ENCODE peak calls at places on chromosome 18, in ten cellular contexts. V is GM12892, K is HCT116, I is spleen, Z is HL-60, N is Panc1, J is H1, M is K562, U is transverse colon, E is sigmoid colon. O is an unnamed sample.

GRCh38 chr18:44609210-44609941 is 71.3 kb upstream of the SETBP1 start:
- DNase-seq in K (no peak), I (no peak), J (no peak), V (no peak), U (no peak), Z (no peak), E (no peak), N (no peak), M (no peak), O (no peak)

GRCh38 chr18:24600076-24600654 is 139.7 kb downstream of the HRH4 start:
- DNase-seq in I (no peak), K (peak; percentile 27), Z (no peak), E (no peak), V (peak; percentile 2), M (peak; percentile 28), J (no peak), N (no peak), U (no peak), O (no peak)

GRCh38 chr18:13454363-13455150 is 236.0 kb downstream of the LDLRAD4 start:
- DNase-seq in M (no peak), U (no peak), K (no peak), J (no peak), E (no peak), I (no peak), Z (no peak), V (no peak), N (no peak), O (no peak)

GRCh38 chr18:36460854-36461253 is 163.3 kb downstream of the FHOD3 start:
- DNase-seq in I (no peak), Z (no peak), U (no peak), E (no peak), K (no peak), J (no peak), N (no peak), V (no peak), M (no peak), O (peak; percentile 52)

GRCh38 chr18:49243391-49243790 is 217.1 kb downstream of the DYM start:
- DNase-seq in N (no peak), M (no peak), E (no peak), K (no peak), V (no peak), I (no peak), U (no peak), Z (no peak), J (no peak), O (no peak)

GRCh38 chr18:47050468-47050867 is 15.0 kb upstream of the ELOA2 start:
- DNase-seq in M (peak; percentile 11), I (no peak), U (no peak), E (no peak), Z (peak; percentile 2), J (no peak), N (peak; percentile 20), V (no peak), K (peak; percentile 54), O (no peak)

GRCh38 chr18:23528580-23529472 is 25.5 kb downstream of the RMC1 start:
- DNase-seq in Z (peak; percentile 67), E (peak; percentile 77), I (no peak), N (no peak), U (peak; percentile 21), J (no peak), V (no peak), K (no peak), M (peak; percentile 75), O (peak; percentile 91)

GRCh38 chr18:49521251-49521650 is 34.2 kb upstream of the C18orf32 start:
- DNase-seq in N (no peak), J (no peak), U (no peak), E (peak; percentile 19), M (no peak), V (no peak), I (peak; percentile 10), K (peak; percentile 32), Z (no peak), O (no peak)

GRCh38 chr18:67417864-67418523 is 98.5 kb downstream of the DSEL start:
- DNase-seq in K (no peak), I (no peak), Z (no peak), V (no peak), E (no peak), U (no peak), N (no peak), M (no peak), J (no peak), O (no peak)

GRCh38 chr18:79064228-79064627 is 5.0 kb upstream of the ATP9B start:
- DNase-seq in E (no peak), N (no peak), U (no peak), M (no peak), I (no peak), Z (no peak), J (no peak), V (no peak), K (no peak), O (no peak)

GRCh38 chr18:32771169-32771751 is 1.6 kb downstream of the KLHL14 start:
- DNase-seq in N (no peak), K (no peak), M (no peak), U (no peak), E (no peak), Z (no peak), I (peak; percentile 84), J (no peak), V (peak; percentile 30), O (no peak)

DNA sequence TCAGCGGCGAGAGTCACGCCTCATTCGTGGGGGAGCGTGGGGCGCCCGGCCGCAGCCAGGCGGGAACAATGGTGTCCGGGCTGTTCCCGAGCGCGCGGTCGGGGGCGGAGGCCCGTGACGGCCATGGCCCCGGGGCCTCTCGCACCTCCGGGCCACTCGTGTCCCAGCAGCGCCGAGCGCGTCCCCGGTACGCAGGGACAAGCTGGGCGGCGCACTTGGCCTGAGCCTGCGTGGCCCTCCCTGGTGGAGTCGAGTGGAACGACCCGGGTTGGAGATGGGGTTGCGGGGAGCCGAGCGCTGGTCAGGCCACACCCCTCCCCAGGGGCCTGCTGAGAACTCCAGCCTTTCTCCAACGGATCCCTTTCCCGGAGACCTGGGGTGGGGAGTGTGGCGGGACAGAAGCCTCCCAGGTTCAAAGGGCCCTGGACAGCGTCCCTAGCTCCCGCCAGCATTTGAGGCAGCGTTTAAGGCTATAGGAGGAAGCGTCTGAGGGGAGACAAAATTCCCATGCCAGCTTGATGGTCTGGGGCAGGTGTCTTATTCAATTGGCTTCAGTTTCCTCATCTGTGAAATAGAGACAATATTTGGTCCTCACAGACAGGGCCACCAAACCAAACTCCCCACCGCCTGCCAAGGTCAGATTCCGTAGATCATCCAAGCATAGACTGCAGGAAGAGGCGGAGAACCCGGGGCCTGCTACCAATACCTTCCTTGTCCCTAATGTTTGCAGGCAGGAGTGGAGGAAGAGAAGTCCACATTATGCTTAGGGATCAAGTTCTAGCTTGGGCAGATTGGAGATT is 545 bp downstream of the CNDP2 start:
- DNase-seq in J (no peak), V (no peak), U (peak; percentile 70), Z (no peak), N (no peak), I (no peak), E (peak; percentile 85), M (no peak), K (peak; percentile 26), O (no peak)
- TF ChIP-seq POLR2AphosphoS5 in J (no peak), V (no peak), U (no peak), Z (no peak), N (no peak), I (no peak), E (no peak), M (no peak), K (no peak), O (no peak)

GRCh38 chr18:48133675-48134251 is 203.3 kb upstream of the SMAD2 start:
- DNase-seq in K (no peak), M (no peak), I (peak; percentile 37), U (peak; percentile 67), E (no peak), Z (no peak), V (no peak), N (no peak), J (no peak), O (no peak)
- TF ChIP-seq POLR2AphosphoS5 in K (no peak), M (no peak), I (no peak), U (no peak), E (no peak), Z (no peak), V (no peak), N (no peak), J (no peak), O (peak; percentile 86)

DNA sequence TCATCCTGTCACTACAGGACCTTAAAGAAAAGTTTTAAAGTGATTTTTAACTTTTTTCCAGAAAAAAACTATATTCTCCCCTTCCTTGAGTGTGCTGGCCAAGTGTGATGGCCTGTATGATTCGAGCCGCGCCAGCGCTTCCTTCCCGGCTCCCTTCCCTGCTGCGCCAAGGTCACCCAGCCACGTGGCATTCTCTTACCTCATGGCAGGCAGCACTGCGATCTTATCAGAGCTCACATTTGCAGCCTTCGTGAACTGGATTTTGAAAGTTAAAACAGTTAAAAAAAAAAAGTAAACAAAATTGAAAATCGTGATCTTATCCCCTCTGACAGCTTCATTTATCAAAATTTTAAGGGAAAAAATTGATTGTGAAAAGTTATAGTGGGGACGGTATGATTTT is 279.8 kb downstream of the PTGR3 start:
- DNase-seq in V (no peak), N (no peak), K (no peak), E (no peak), Z (no peak), I (peak; percentile 78), M (no peak), J (no peak), U (no peak), O (no peak)
- TF ChIP-seq POLR2AphosphoS5 in V (no peak), N (no peak), K (no peak), E (no peak), Z (no peak), I (peak; percentile 43), M (no peak), J (no peak), U (no peak), O (no peak)

DNA sequence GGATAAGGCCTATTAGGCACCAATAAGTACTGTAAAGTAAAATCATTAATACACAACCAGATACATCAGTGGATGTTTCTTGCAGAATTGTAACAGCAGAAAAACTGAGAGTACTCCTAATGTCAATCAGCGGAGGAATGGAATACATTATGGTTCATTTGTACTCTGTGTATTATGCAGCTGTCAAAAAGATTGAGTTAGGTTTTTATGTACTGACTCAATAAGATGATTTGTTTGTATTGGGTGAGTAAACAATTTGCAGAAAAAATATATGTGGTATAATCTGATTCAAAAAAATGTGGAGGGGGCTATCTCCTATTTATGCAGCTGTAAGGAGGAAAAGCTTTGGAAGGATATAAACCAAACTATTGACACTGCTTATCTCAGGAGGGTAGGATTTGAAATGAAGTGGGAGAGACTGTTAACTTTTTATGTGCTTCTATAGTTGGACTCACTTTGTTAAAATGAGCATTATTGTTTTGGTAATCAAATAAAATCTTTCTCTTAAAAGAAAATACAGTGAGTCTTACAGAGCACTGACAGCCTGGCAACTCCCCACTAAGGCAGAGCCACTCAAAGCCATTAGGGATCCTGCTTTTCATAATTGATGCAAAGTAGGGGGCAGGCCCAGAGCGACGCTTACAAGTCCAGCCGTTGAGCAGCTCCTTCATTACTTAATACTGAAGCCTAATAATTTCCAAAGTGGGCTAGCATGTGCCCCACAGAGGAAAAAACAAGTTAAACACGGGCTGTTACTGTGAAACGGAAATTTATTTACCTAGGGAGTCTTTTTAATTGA is 168.8 kb downstream of the PHLPP1 start:
- DNase-seq in V (no peak), E (no peak), N (no peak), Z (no peak), U (no peak), J (no peak), K (no peak), I (no peak), M (no peak), O (no peak)
- TF ChIP-seq POLR2AphosphoS5 in V (no peak), E (no peak), N (no peak), Z (no peak), U (no peak), J (no peak), K (no peak), I (no peak), M (no peak), O (no peak)

O was measured in vagina.